ENCODE peak calls at places on chromosome 19, in six cellular contexts. F is astrocyte of the cerebellum, V is GM06990, R is fibroblast of mammary gland, J is H1, C is nephron progenitor cell. S is an unnamed sample.

GRCh38 chr19:39104104-39104708 is 20.0 kb downstream of the ACP7 start:
- DNase-seq in V (no peak), R (no peak), F (no peak), C (no peak), J (no peak), S (no peak)

GRCh38 chr19:2716722-2717637 is 4.2 kb downstream of the DIRAS1 start:
- DNase-seq in J (no peak), R (no peak), C (no peak), V (no peak), F (no peak), S (no peak)

GRCh38 chr19:55355213-55355821 is 798 bp upstream of the COX6B2 start:
- DNase-seq in F (no peak), R (no peak), J (no peak), C (no peak), V (no peak), S (no peak)

GRCh38 chr19:39193785-39194184 is 3.0 kb upstream of the NCCRP1 start:
- DNase-seq in F (no peak), C (no peak), J (no peak), V (no peak), R (no peak), S (no peak)

GRCh38 chr19:38386968-38387549 is 775 bp downstream of the GGN start:
- DNase-seq in C (no peak), V (no peak), F (no peak), J (no peak), R (peak; percentile 23), S (no peak)

GRCh38 chr19:52219611-52220010 is 29.8 kb downstream of the PPP2R1A start:
- DNase-seq in J (no peak), C (no peak), F (no peak), R (no peak), V (no peak), S (no peak)

GRCh38 chr19:32388393-32388724 is 17.2 kb upstream of the DPY19L3 start:
- DNase-seq in R (peak; percentile 4), V (no peak), J (no peak), C (no peak), F (no peak), S (peak; percentile 7)

GRCh38 chr19:51131780-51132680 is 7.3 kb downstream of the SIGLEC9 start:
- DNase-seq in J (no peak), F (peak; percentile 1), C (no peak), R (peak; percentile 81), V (no peak), S (no peak)

GRCh38 chr19:53057904-53058579 is 13.5 kb downstream of the ERVV-2 start:
- DNase-seq in F (no peak), J (peak; percentile 57), C (peak; percentile 54), R (no peak), V (no peak), S (no peak)

GRCh38 chr19:51692065-51692915 is 840 bp upstream of the SPACA6 start:
- DNase-seq in V (no peak), F (no peak), C (no peak), J (no peak), R (no peak), S (no peak)

GRCh38 chr19:47725759-47726401 is 12.7 kb downstream of the EHD2 start:
- DNase-seq in F (no peak), C (no peak), R (no peak), J (no peak), V (no peak), S (no peak)

GRCh38 chr19:15998166-15998565 is 49.4 kb downstream of the OR10H4 start:
- DNase-seq in R (no peak), C (no peak), F (no peak), V (no peak), J (no peak), S (no peak)

GRCh38 chr19:31274964-31275319 is 74.3 kb downstream of the TSHZ3 start:
- DNase-seq in V (no peak), R (no peak), J (no peak), C (no peak), F (no peak), S (no peak)

GRCh38 chr19:10027158-10027997 is 14.1 kb downstream of the RDH8 start:
- DNase-seq in R (peak; percentile 90), F (peak; percentile 81), C (peak; percentile 99), J (peak; percentile 94), V (peak; percentile 83), S (peak; percentile 85)

GRCh38 chr19:42168206-42168605 is 36.0 kb upstream of the POU2F2 start:
- DNase-seq in V (no peak), J (no peak), R (no peak), C (no peak), F (no peak), S (no peak)

GRCh38 chr19:39737351-39737750 is 478 bp downstream of the CLC start:
- DNase-seq in V (no peak), R (no peak), J (no peak), C (no peak), F (no peak), S (no peak)

GRCh38 chr19:1512671-1513491 is at the start of gene ADAMTSL5:
- DNase-seq in C (peak; percentile 51), R (peak; percentile 37), J (no peak), F (no peak), V (peak; percentile 73), S (peak; percentile 32)

GRCh38 chr19:18340237-18340989 is at the start of gene PGPEP1:
- DNase-seq in J (no peak), V (peak; percentile 80), C (peak; percentile 81), R (peak; percentile 35), F (no peak), S (no peak)

GRCh38 chr19:57103573-57104277 is 16.1 kb upstream of the USP29 start:
- DNase-seq in V (no peak), R (peak; percentile 63), J (no peak), F (peak; percentile 0), C (peak; percentile 21), S (peak; percentile 35)

GRCh38 chr19:38562096-38562495 is 55.7 kb downstream of the MAP4K1 start:
- DNase-seq in R (no peak), F (no peak), V (no peak), J (no peak), C (no peak), S (no peak)

GRCh38 chr19:41886761-41887710 is 4.1 kb downstream of the ARHGEF1 start:
- DNase-seq in V (peak; percentile 61), R (no peak), F (no peak), J (no peak), C (no peak), S (no peak)

GRCh38 chr19:4622695-4623421 is 16.5 kb upstream of the TNFAIP8L1 start:
- DNase-seq in R (no peak), V (no peak), C (peak; percentile 38), F (no peak), J (no peak), S (no peak)
- TF ChIP-seq CTCF in R (no peak), V (peak; percentile 17), C (no peak), F (peak; percentile 14), J (peak; percentile 10), S (no peak)

GRCh38 chr19:45643024-45643926 is 4.1 kb upstream of the EML2 start:
- DNase-seq in R (peak; percentile 69), J (no peak), V (peak; percentile 95), C (peak; percentile 96), F (peak; percentile 50), S (no peak)
- TF ChIP-seq CTCF in R (peak; percentile 99), J (peak; percentile 98), V (peak; percentile 99), C (peak; percentile 98), F (peak; percentile 99), S (no peak)

GRCh38 chr19:44003461-44004134 is 841 bp downstream of the ZNF230 start:
- DNase-seq in J (no peak), V (peak; percentile 44), C (peak; percentile 4), R (peak; percentile 14), F (no peak), S (no peak)
- TF ChIP-seq CTCF in J (no peak), V (peak; percentile 13), C (no peak), R (no peak), F (no peak), S (no peak)

DNA sequence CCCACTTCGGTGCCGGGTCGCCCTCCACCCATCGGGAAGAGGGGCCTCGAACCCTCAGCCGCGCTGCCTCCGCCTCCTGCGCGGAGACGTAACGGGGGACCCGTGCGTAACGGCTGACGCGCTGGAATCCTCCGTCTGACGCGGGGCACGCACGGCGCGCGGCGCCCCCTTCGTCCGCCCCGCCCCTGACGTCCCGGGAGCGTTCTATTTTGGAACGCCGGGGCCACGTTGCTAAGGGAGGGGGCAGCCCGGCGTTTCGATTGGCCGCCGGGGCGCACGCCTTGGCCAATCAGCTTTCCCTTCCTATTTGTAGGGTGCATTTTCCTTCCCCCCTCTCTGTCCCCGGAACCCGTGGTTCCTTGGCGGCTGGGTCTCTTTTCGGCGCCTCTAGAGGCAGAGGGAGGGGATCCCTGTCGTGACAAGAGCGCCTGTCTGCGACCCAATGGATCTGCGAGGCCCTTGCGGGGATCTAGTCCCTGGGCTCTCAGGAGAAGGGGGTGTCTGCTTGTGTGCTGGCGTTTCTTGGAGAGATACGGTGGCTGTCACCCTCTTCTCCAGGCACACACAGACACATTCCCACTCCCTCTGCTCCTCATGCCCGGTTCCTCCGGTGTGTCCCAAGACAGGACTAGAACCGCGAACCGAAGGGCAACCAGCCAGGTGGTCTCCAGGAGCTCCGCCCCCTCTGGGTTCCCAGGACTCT is 1.5 kb downstream of the FOSB start:
- DNase-seq in C (peak; percentile 92), R (peak; percentile 91), F (peak; percentile 80), V (peak; percentile 98), J (no peak), S (peak; percentile 89)
- TF ChIP-seq CTCF in C (no peak), R (no peak), F (no peak), V (no peak), J (no peak), S (no peak)